ENCODE peak calls at places on chromosome 17, in four cellular contexts. F is K562, A is GM12878, W is HepG2. T is an unnamed sample.
A peak's percentile ranks its signal among the peaks of the same experiment; 100 is the strongest.

GRCh38 chr17:16027708-16028584 is 28.3 kb downstream of the TTC19 start:
- DNase-seq in F (peak; percentile 37), A (peak; percentile 19), W (peak; percentile 48), T (no peak)

GRCh38 chr17:46895171-46895570 is 27.8 kb upstream of the GOSR2 start:
- DNase-seq in F (no peak), A (no peak), W (no peak), T (no peak)

GRCh38 chr17:77323413-77324171 is 182.8 kb downstream of the SEC14L1 start:
- DNase-seq in F (peak; percentile 77), A (no peak), W (no peak), T (peak; percentile 61)

GRCh38 chr17:37405955-37406634 is 541 bp downstream of the ACACA start:
- DNase-seq in F (no peak), A (no peak), W (no peak), T (no peak)

GRCh38 chr17:68613739-68614298 is 12.7 kb upstream of the FAM20A start:
- DNase-seq in F (peak; percentile 38), A (no peak), W (peak; percentile 86), T (peak; percentile 46)

GRCh38 chr17:83065660-83066542 is 13.5 kb upstream of the METRNL start:
- DNase-seq in F (no peak), A (no peak), W (no peak), T (no peak)

GRCh38 chr17:32484041-32484461 is 2.7 kb upstream of the CDK5R1 start:
- DNase-seq in F (no peak), A (no peak), W (no peak), T (peak; percentile 27)

GRCh38 chr17:808003-808294 is 25.8 kb downstream of the MRM3 start:
- DNase-seq in F (no peak), A (no peak), W (no peak), T (no peak)

GRCh38 chr17:50037321-50038107 is 18.4 kb upstream of the ITGA3 start:
- DNase-seq in F (no peak), A (no peak), W (no peak), T (peak; percentile 55)

GRCh38 chr17:332023-332422 is 20.6 kb downstream of the RPH3AL start:
- DNase-seq in F (no peak), A (no peak), W (no peak), T (no peak)

GRCh38 chr17:65856865-65857264 is 295.4 kb upstream of the AXIN2 start:
- DNase-seq in F (no peak), A (no peak), W (no peak), T (no peak)

GRCh38 chr17:65332375-65332774 is 195.2 kb downstream of the RGS9 start:
- DNase-seq in F (no peak), A (no peak), W (no peak), T (no peak)

GRCh38 chr17:47208744-47209488 is at the start of gene MYL4:
- DNase-seq in F (peak; percentile 68), A (no peak), W (no peak), T (no peak)

GRCh38 chr17:61442878-61443474 is 9.2 kb upstream of the TBX4 start:
- DNase-seq in F (peak; percentile 4), A (no peak), W (no peak), T (peak; percentile 50)

GRCh38 chr17:13429201-13429600 is 172.5 kb downstream of the HS3ST3A1 start:
- DNase-seq in F (no peak), A (no peak), W (no peak), T (peak; percentile 63)

GRCh38 chr17:43020789-43021738 is 1.1 kb downstream of the VAT1 start:
- DNase-seq in F (peak; percentile 83), A (no peak), W (peak; percentile 63), T (peak; percentile 86)
- TF ChIP-seq ZBTB33 in F (peak; percentile 25), A (no peak), W (no peak), T (no peak)

DNA sequence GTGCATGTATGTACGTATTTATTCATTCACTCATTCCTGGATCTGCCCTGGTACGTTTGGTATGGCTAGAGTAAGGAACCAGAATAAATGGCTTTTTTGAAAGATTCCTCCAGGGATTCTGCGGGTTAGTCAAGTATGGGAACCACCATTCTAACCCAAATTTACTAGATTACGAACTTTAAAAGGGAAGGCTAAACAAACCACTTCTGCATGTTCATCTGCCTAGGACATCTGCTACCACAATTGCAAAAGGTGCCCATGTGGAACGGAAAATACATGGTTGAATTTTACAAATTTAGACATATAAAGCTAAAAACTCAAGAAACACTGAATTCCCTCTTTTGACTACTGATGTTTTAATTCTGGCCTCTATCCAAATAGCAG is 22.1 kb downstream of the CYTH1 start:
- DNase-seq in F (no peak), A (no peak), W (no peak), T (no peak)
- TF ChIP-seq FOXM1 in F (no peak), A (no peak), W (no peak), T (no peak)

GRCh38 chr17:39161967-39162366 is 4.0 kb downstream of the ARL5C start:
- DNase-seq in F (no peak), A (no peak), W (no peak), T (no peak)
- TF ChIP-seq ZBTB33 in F (no peak), A (no peak), W (no peak), T (no peak)

DNA sequence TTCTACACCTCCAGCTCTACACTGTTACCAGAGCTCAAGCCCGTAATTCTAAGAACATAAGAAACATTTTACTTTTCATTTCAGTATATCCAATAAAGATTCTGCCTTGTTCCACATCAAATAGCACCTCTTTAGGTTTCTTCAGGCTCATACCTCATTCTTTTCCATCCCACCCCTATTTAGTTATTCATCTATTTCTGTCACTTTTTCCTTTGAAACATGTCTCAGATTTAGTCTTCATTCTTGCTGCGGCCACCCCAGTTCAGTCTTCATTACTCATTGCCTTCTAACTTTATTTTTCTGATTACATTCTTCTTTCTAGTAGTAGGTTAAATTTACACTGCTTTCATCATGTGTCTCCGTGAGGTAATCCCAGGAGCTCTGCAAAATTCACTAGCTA is 33.5 kb downstream of the PPM1E start:
- DNase-seq in F (no peak), A (no peak), W (no peak), T (no peak)
- TF ChIP-seq FOXM1 in F (no peak), A (no peak), W (no peak), T (no peak)

DNA sequence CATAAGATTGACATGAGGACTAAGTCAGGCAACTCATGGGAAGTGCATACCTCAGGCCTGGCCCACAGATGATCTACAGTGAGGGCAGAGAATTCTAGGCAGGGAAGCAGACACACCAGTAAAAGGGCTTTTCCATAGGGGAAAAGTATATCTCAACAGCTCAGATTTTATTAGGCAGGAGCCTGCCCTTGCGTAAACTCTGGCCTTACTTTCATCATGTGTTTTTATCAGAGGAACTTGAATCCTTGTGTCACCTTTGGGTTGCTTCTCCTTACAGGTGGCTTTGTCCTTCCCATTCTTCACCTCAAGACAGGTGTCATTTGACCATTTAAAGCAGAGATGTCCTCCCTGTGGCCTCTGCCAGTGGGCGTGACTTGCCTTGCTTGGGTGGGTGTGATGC is 138.1 kb downstream of the MSI2 start:
- DNase-seq in F (no peak), A (no peak), W (no peak), T (no peak)
- TF ChIP-seq ZBTB33 in F (no peak), A (no peak), W (no peak), T (no peak)

GRCh38 chr17:57672205-57672632 is 72.9 kb downstream of the CCDC182 start:
- DNase-seq in F (no peak), A (no peak), W (no peak), T (peak; percentile 58)

GRCh38 chr17:57670769-57671545 is 74.1 kb downstream of the CCDC182 start:
- DNase-seq in F (no peak), A (no peak), W (no peak), T (no peak)

GRCh38 chr17:57671546-57672204 is 73.4 kb downstream of the CCDC182 start:
- DNase-seq in F (peak; percentile 82), A (no peak), W (peak; percentile 69), T (peak; percentile 94)

GRCh38 chr17:57674894-57675293 is 70.2 kb downstream of the CCDC182 start:
- DNase-seq in F (no peak), A (no peak), W (no peak), T (no peak)

DNA sequence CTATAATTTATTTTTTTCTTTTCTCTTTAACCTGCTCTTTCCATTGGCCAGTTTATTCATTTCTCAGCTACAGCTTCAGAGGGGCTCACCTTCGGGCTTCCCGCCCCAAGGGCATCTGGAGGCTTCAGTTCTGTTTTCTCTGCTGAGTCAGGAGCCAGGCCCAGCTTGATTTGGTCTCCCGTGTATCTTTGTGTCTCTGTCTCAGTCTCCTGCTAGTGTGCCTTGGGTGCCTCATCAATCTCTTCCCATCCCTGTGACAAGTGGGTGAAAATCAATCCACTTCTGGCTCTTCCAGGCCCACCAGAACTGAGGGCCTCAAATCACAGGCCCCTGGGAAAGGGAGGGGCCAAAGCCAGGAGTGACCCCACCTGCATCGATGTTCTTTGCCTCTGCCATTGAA is 72.1 kb downstream of the CCDC182 start:
- DNase-seq in F (no peak), A (no peak), W (no peak), T (no peak)
- TF ChIP-seq FOXM1 in F (no peak), A (no peak), W (no peak), T (no peak)

T was measured in SK-N-SH.